ENCODE peak calls at places on chromosomes 16 and 17, in six cellular contexts. G is A549; M is MM.1S; Y is esophagus squamous epithelium; Q is gastrocnemius medialis; J is effector memory CD4-positive, alpha-beta T cell. Z is an unnamed sample.

GRCh38 chr17:76390003-76390421 is 5.6 kb downstream of the SPHK1 start:
- DNase-seq in M (no peak), G (no peak), Y (no peak), Q (no peak), J (no peak), Z (no peak)

GRCh38 chr16:20260215-20261009 is 66.9 kb downstream of the GP2 start:
- DNase-seq in Q (no peak), Y (no peak), M (no peak), G (no peak), J (no peak), Z (no peak)

GRCh38 chr16:54446639-54447038 is 160.1 kb upstream of the IRX3 start:
- DNase-seq in Q (peak; percentile 71), Y (no peak), J (no peak), G (peak; percentile 5), M (no peak), Z (no peak)

GRCh38 chr17:57407287-57408063 is 151.2 kb downstream of the MSI2 start:
- DNase-seq in Y (no peak), M (no peak), G (no peak), J (no peak), Q (no peak), Z (no peak)

GRCh38 chr16:27441276-27441675 is 39.3 kb downstream of the IL21R start:
- DNase-seq in J (no peak), Q (no peak), G (no peak), Y (no peak), M (no peak), Z (no peak)

GRCh38 chr16:14370736-14371234 is 259.3 kb downstream of the PARN start:
- DNase-seq in Q (no peak), G (no peak), M (no peak), Y (no peak), J (no peak), Z (no peak)

GRCh38 chr16:83967091-83967490 is 953 bp upstream of the NECAB2 start:
- DNase-seq in M (no peak), J (no peak), G (no peak), Q (no peak), Y (no peak), Z (no peak)

GRCh38 chr16:88815901-88816589 is 4.3 kb upstream of the APRT start:
- DNase-seq in G (peak; percentile 46), J (no peak), M (peak; percentile 21), Q (no peak), Y (no peak), Z (no peak)

GRCh38 chr17:28733346-28733745 is 4.8 kb downstream of the NEK8 start:
- DNase-seq in Q (no peak), G (no peak), M (no peak), Y (no peak), J (no peak), Z (no peak)

GRCh38 chr17:29570521-29570920 is 2.0 kb downstream of the TP53I13 start:
- DNase-seq in J (no peak), G (no peak), Y (no peak), Q (peak; percentile 13), M (no peak), Z (no peak)

GRCh38 chr17:1484586-1485310 is 7.7 kb downstream of the MYO1C start:
- DNase-seq in J (peak; percentile 43), M (peak; percentile 50), G (peak; percentile 75), Q (peak; percentile 56), Y (no peak), Z (no peak)

GRCh38 chr17:44152875-44153274 is 11.1 kb downstream of the HROB start:
- DNase-seq in G (no peak), Q (no peak), Y (no peak), M (no peak), J (no peak), Z (no peak)

GRCh38 chr17:2282297-2282873 is 21.2 kb downstream of the SMG6 start:
- DNase-seq in J (no peak), Q (no peak), G (peak; percentile 78), Y (no peak), M (peak; percentile 67), Z (peak; percentile 25)

GRCh38 chr16:75258807-75259141 is 7.3 kb upstream of the BCAR1 start:
- DNase-seq in G (no peak), Y (no peak), Q (no peak), J (no peak), M (no peak), Z (no peak)

GRCh38 chr16:85231959-85232358 is 119.7 kb upstream of the CIBAR2 start:
- DNase-seq in G (no peak), Y (no peak), Q (peak; percentile 39), J (no peak), M (no peak), Z (no peak)

GRCh38 chr16:89581861-89582563 is 6.5 kb downstream of the CPNE7 start:
- DNase-seq in J (no peak), Y (no peak), G (peak; percentile 43), Q (no peak), M (no peak), Z (no peak)

GRCh38 chr16:85438981-85439639 is 174.0 kb upstream of the GSE1 start:
- DNase-seq in G (no peak), M (no peak), Q (no peak), J (no peak), Y (no peak), Z (no peak)

GRCh38 chr17:69142473-69142802 is 743 bp upstream of the ABCA6 start:
- DNase-seq in Q (no peak), G (no peak), J (no peak), M (no peak), Y (no peak), Z (no peak)

GRCh38 chr16:63289834-63290460 is 1253.7 kb upstream of the CDH8 start:
- DNase-seq in M (peak; percentile 55), Y (no peak), Q (no peak), J (no peak), G (peak; percentile 48), Z (peak; percentile 63)

GRCh38 chr16:15946257-15947044 is 3.0 kb upstream of the ABCC1 start:
- DNase-seq in Q (no peak), G (peak; percentile 93), J (no peak), Y (no peak), M (no peak), Z (no peak)

GRCh38 chr17:18992454-18993130 is 12.0 kb downstream of the FAM83G start:
- DNase-seq in Y (no peak), Q (no peak), J (peak; percentile 29), G (no peak), M (peak; percentile 91), Z (no peak)

GRCh38 chr16:63135069-63135468 is 1098.8 kb upstream of the CDH8 start:
- DNase-seq in J (no peak), M (peak; percentile 51), G (no peak), Y (no peak), Q (no peak), Z (no peak)

GRCh38 chr16:29664133-29664912 is 1.3 kb downstream of the SPN start:
- DNase-seq in J (peak; percentile 28), Y (no peak), Q (no peak), M (no peak), G (no peak), Z (no peak)

GRCh38 chr16:28532940-28533647 is 5.7 kb downstream of the NUPR1 start:
- DNase-seq in J (no peak), M (no peak), Y (no peak), Q (no peak), G (no peak), Z (no peak)

GRCh38 chr16:64250866-64251265 is 871.0 kb downstream of the CDH11 start:
- DNase-seq in Y (no peak), G (no peak), M (no peak), J (no peak), Q (peak; percentile 14), Z (no peak)

GRCh38 chr16:2470234-2470601 is 879 bp upstream of the NTN3 start:
- DNase-seq in G (no peak), Y (no peak), J (no peak), Q (no peak), M (no peak), Z (no peak)

GRCh38 chr16:2467301-2468141 is 3.6 kb upstream of the NTN3 start:
- DNase-seq in G (peak; percentile 60), Q (peak; percentile 72), Y (no peak), J (no peak), M (no peak), Z (no peak)

GRCh38 chr16:2469399-2470233 is 1.5 kb upstream of the NTN3 start:
- DNase-seq in Q (no peak), Y (no peak), G (no peak), M (no peak), J (no peak), Z (no peak)

GRCh38 chr16:2468142-2468724 is 2.9 kb upstream of the NTN3 start:
- DNase-seq in Q (no peak), M (no peak), Y (no peak), J (no peak), G (no peak), Z (no peak)

GRCh38 chr16:2468725-2469398 is 2.2 kb upstream of the NTN3 start:
- DNase-seq in Y (no peak), M (no peak), Q (no peak), G (no peak), J (no peak), Z (no peak)
- H3K4me3 ChIP-seq in Y (peak overlapping the region; percentile 73), M (peak overlapping the region; percentile 54), Q (peak overlapping the region; percentile 13), G (peak overlapping the region; percentile 53), J (no peak overlapping the region), Z (peak overlapping the region; percentile 39)

GRCh38 chr16:73846292-73846849 is 450.2 kb upstream of the PSMD7 start:
- DNase-seq in Y (no peak), Q (no peak), M (no peak), J (no peak), G (no peak), Z (peak; percentile 16)

GRCh38 chr16:73840710-73841109 is 455.9 kb upstream of the PSMD7 start:
- DNase-seq in Q (no peak), G (no peak), Y (no peak), M (no peak), J (no peak), Z (no peak)
- H3K27ac ChIP-seq in Q (no peak overlapping the region), G (no peak overlapping the region), Y (no peak overlapping the region), M (no peak overlapping the region), J (no peak overlapping the region), Z (no peak overlapping the region)

DNA sequence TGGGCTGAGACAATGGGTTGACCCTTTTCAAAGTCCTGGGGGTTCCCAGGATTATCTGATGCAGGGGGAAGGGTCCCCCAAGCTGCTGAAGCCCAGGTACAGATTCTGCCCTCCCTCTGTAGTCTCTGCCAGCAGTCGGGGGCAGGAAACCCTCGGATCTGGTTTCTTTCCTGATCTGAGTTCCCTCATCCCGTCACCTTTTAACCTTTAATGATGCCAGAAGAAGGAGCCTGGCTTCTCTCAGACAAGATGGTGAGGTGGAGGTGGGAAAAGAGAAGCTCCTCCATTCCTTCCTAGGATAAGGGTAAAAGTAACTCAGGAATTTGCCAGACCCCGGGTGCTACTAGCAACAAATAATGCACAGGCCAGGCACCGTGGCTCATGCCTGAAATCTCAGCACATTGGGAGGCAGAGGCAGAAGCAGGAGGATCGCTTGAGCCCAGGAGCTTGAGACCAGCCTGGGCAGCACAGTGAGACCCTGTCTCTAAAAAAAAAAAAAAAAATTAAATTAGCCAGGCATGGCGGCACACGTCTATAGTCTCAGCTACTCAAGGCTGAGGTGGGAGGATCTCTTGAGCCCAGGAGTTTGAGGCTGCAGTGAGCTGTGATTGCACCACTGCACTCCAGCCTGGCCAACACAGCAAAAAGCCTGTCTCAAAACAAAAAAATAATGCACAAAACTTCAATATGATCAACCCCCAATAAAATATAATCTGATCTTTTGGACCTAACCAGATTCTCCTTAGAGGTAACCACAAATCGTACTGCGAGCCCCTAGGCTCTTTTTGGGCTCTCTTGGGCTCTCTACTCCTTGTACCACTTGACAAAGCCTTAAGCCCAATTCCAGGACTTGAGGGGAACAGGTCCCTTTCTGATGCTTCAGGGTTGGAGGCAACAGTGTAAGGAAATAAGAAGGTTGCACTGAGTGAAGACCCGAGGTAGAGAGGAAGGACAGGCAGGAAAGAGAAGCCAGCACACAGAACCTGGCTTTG is 5.7 kb downstream of the CDC42EP4 start:
- DNase-seq in J (no peak), Y (no peak), Q (no peak), G (no peak), M (no peak), Z (no peak)
- H3K4me3 ChIP-seq in J (no peak overlapping the region), Y (peak overlapping the region; percentile 64), Q (peak overlapping the region; percentile 43), G (peak overlapping the region; percentile 33), M (no peak overlapping the region), Z (no peak overlapping the region)

GRCh38 chr16:56048425-56049100 is 142.7 kb upstream of the GNAO1 start:
- DNase-seq in G (no peak), Y (no peak), Q (no peak), J (no peak), M (no peak), Z (no peak)
- H3K27ac ChIP-seq in G (no peak overlapping the region), Y (no peak overlapping the region), Q (no peak overlapping the region), J (no peak overlapping the region), M (no peak overlapping the region), Z (no peak overlapping the region)